ENCODE peak calls at places on chromosome X, in four cellular contexts. K is IMR-90, H is mesendoderm, V is H1. C is an unnamed sample.

GRCh38 chrX:56978172-56978571 is 17.2 kb downstream of the SPIN3 start:
- DNase-seq in K (peak), H (peak), V (no peak), C (peak)

GRCh38 chrX:19174401-19175025 is 52.2 kb upstream of the ADGRG2 start:
- DNase-seq in K (peak), H (no peak), V (no peak), C (no peak)

GRCh38 chrX:142156567-142156966 is 48.5 kb downstream of the MAGEC2 start:
- DNase-seq in K (no peak), H (peak), V (no peak), C (peak)

GRCh38 chrX:33194289-33194688 is 17.1 kb downstream of the DMD start:
- DNase-seq in K (no peak), H (no peak), V (no peak), C (no peak)

GRCh38 chrX:134633832-134634231 is 24.4 kb downstream of the PLAC1 start:
- DNase-seq in K (no peak), H (no peak), V (no peak), C (no peak)

GRCh38 chrX:108025954-108026616 is 18.8 kb upstream of the VSIG1 start:
- DNase-seq in K (no peak), H (no peak), V (no peak), C (no peak)

GRCh38 chrX:105331244-105331643 is 110.8 kb upstream of the TEX13A start:
- DNase-seq in K (peak), H (no peak), V (no peak), C (no peak)

GRCh38 chrX:144637731-144638130 is 609.6 kb upstream of the SPANXN1 start:
- DNase-seq in K (no peak), H (no peak), V (no peak), C (no peak)

GRCh38 chrX:68677998-68678397 is 30.5 kb downstream of the STARD8 start:
- DNase-seq in K (no peak), H (no peak), V (no peak), C (no peak)

GRCh38 chrX:119201570-119201969 is 34.5 kb upstream of the PGRMC1 start:
- DNase-seq in K (peak), H (no peak), V (no peak), C (no peak)

GRCh38 chrX:2829066-2829430 is 318 bp downstream of the GYG2 start:
- DNase-seq in K (no peak), H (peak), V (no peak), C (peak)

GRCh38 chrX:38881066-38881465 is 79.8 kb downstream of the MID1IP1 start:
- DNase-seq in K (no peak), H (no peak), V (no peak), C (no peak)
- H3K56ac ChIP-seq in K (no peak), H (no peak), V (no peak), C (no peak)

GRCh38 chrX:552496-552895 is 78.1 kb upstream of the SHOX start:
- DNase-seq in K (no peak), H (no peak), V (no peak), C (no peak)
- H3K18ac ChIP-seq in K (no peak), H (no peak), V (no peak), C (no peak)

GRCh38 chrX:130336531-130336930 is 3.2 kb upstream of the SLC25A14 start:
- DNase-seq in K (no peak), H (no peak), V (no peak), C (no peak)
- H3K56ac ChIP-seq in K (no peak), H (no peak), V (no peak), C (no peak)

GRCh38 chrX:123087326-123087725 is 96.8 kb upstream of the GRIA3 start:
- DNase-seq in K (no peak), H (no peak), V (no peak), C (no peak)

GRCh38 chrX:123086768-123087167 is 97.3 kb upstream of the GRIA3 start:
- DNase-seq in K (no peak), H (no peak), V (no peak), C (no peak)

GRCh38 chrX:123088331-123088730 is 95.7 kb upstream of the GRIA3 start:
- DNase-seq in K (no peak), H (no peak), V (no peak), C (no peak)

GRCh38 chrX:123085311-123085940 is 98.7 kb upstream of the GRIA3 start:
- DNase-seq in K (no peak), H (peak), V (peak), C (peak)

GRCh38 chrX:123088930-123089329 is 95.1 kb upstream of the GRIA3 start:
- DNase-seq in K (no peak), H (no peak), V (no peak), C (no peak)
- H3K18ac ChIP-seq in K (no peak), H (no peak), V (no peak), C (no peak)

C was measured in H9.